ENCODE peak calls at places on chromosome 10, in four cellular contexts. T, E, Y and R are unnamed samples.

GRCh38 chr10:131320860-131321604 is 9.5 kb upstream of the TCERG1L start:
- DNase-seq in Y (no peak), E (no peak), T (no peak), R (no peak)

GRCh38 chr10:30755474-30755873 is 125.9 kb upstream of the LYZL2 start:
- DNase-seq in E (peak), T (no peak), Y (no peak), R (no peak)

GRCh38 chr10:122251459-122252255 is 19.4 kb upstream of the BTBD16 start:
- DNase-seq in Y (peak), T (no peak), E (peak), R (no peak)

GRCh38 chr10:132058111-132058745 is 7.5 kb upstream of the JAKMIP3 start:
- DNase-seq in E (no peak), T (no peak), Y (peak), R (no peak)

GRCh38 chr10:113368660-113369059 is 184.2 kb upstream of the HABP2 start:
- DNase-seq in T (no peak), Y (no peak), E (no peak), R (no peak)

GRCh38 chr10:37535459-37536246 is 321.8 kb downstream of the ZNF248 start:
- DNase-seq in E (no peak), Y (no peak), T (no peak), R (no peak)

GRCh38 chr10:79178614-79179403 is 110.0 kb downstream of the ZMIZ1 start:
- DNase-seq in E (peak), Y (peak), T (no peak), R (no peak)

GRCh38 chr10:112967200-112967599 is 17.2 kb downstream of the TCF7L2 start:
- DNase-seq in T (no peak), Y (no peak), E (peak), R (no peak)

GRCh38 chr10:130243015-130243414 is 106.8 kb downstream of the GLRX3 start:
- DNase-seq in E (no peak), T (no peak), Y (no peak), R (no peak)

GRCh38 chr10:117619710-117620405 is 77.3 kb downstream of the EMX2 start:
- DNase-seq in T (no peak), E (no peak), Y (no peak), R (no peak)

GRCh38 chr10:52308251-52309031 is 5.6 kb upstream of the DKK1 start:
- DNase-seq in T (no peak), Y (peak), E (peak), R (no peak)

GRCh38 chr10:59234814-59235429 is 58.5 kb downstream of the PHYHIPL start:
- DNase-seq in Y (no peak), E (peak), T (no peak), R (no peak)

GRCh38 chr10:99995713-99996112 is 14.0 kb downstream of the DNMBP start:
- DNase-seq in T (no peak), Y (no peak), E (no peak), R (no peak)

GRCh38 chr10:11687357-11687771 is 54.8 kb upstream of the ECHDC3 start:
- DNase-seq in Y (no peak), T (no peak), E (no peak), R (peak)

GRCh38 chr10:89685932-89686331 is 15.5 kb upstream of the KIF20B start:
- DNase-seq in T (no peak), Y (no peak), E (no peak), R (no peak)
- H3K27ac ChIP-seq in T (no peak), Y (no peak), E (no peak), R (no peak)

GRCh38 chr10:119309423-119309770 is 102.0 kb downstream of the GRK5 start:
- DNase-seq in T (no peak), E (no peak), Y (no peak), R (no peak)
- H3K27ac ChIP-seq in T (no peak), E (no peak), Y (no peak), R (no peak)

GRCh38 chr10:18142151-18142550 is 1.9 kb downstream of the CACNB2 start:
- DNase-seq in Y (no peak), T (no peak), E (no peak), R (no peak)

GRCh38 chr10:18140149-18140956 is at the start of gene CACNB2:
- DNase-seq in Y (peak), T (no peak), E (peak), R (no peak)

GRCh38 chr10:18137111-18137510 is 3.1 kb upstream of the CACNB2 start:
- DNase-seq in E (no peak), T (no peak), Y (no peak), R (no peak)

GRCh38 chr10:18144928-18145327 is 4.7 kb downstream of the CACNB2 start:
- DNase-seq in E (no peak), Y (peak), T (no peak), R (no peak)

GRCh38 chr10:18140957-18141888 is 999 bp downstream of the CACNB2 start:
- DNase-seq in T (no peak), E (no peak), Y (peak), R (no peak)
- H3K27ac ChIP-seq in T (no peak), E (no peak), Y (peak), R (no peak)

GRCh38 chr10:89643431-89643811 is 1.6 kb downstream of the PANK1 start:
- DNase-seq in Y (no peak), T (no peak), E (no peak), R (no peak)
- H3K27ac ChIP-seq in Y (peak), T (no peak), E (no peak), R (peak)

GRCh38 chr10:76675561-76675950 is 962.1 kb downstream of the KCNMA1 start:
- DNase-seq in T (no peak), Y (no peak), E (no peak), R (no peak)

DNA sequence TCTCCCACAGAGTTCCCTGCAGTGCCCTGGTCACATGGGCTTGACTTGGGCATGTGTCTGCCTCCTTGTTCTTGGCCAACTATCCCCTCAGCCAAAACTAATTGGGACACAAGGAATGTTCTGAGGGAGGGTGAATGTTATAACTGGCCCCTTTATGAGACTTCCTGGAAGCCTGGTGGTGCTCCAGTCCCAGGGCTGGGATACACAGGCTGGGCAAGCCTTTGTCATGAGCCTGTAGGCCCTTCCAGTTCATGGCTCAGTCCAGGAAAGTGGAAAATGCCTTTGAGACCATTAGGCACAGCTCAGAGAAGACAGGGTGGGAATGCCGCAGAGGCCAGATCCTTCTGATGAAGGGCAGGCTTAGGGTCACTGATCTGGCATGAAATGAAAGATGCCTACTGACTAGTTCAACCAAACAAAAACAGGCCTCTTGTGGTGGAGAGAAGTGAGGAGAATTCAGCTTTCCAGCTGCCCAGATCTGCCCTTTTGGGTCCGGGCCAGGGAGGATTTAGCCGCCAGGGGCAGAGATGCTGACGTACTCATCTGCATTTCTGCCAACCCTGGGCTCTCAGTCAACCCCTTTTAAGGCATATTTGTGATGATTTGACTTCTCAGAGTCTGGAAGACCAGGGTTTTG is 961.5 kb downstream of the KCNMA1 start:
- DNase-seq in T (no peak), E (no peak), Y (peak), R (no peak)
- H3K27ac ChIP-seq in T (no peak), E (no peak), Y (peak), R (no peak)